ENCODE peak calls at places on chromosome 4, in four cellular contexts. P is cardiac fibroblast, I is spleen, N is heart left ventricle. D is an unnamed sample.

GRCh38 chr4:41361831-41362646 is 105.3 kb downstream of the UCHL1 start:
- DNase-seq in P (no peak), I (no peak), N (no peak), D (no peak)

GRCh38 chr4:126023946-126024345 is 709.2 kb downstream of the FAT4 start:
- DNase-seq in P (peak), I (no peak), N (no peak), D (peak)

GRCh38 chr4:56388311-56388710 is 1.0 kb upstream of the AASDH start:
- DNase-seq in P (peak), I (no peak), N (no peak), D (peak)

GRCh38 chr4:164087733-164088132 is 593.2 kb downstream of the TMA16 start:
- DNase-seq in P (no peak), I (no peak), N (no peak), D (no peak)

GRCh38 chr4:54165438-54165837 is 63.7 kb upstream of the PDGFRA start:
- DNase-seq in P (peak), I (no peak), N (no peak), D (peak)

GRCh38 chr4:119025916-119026661 is 109.5 kb upstream of the MYOZ2 start:
- DNase-seq in P (peak), I (no peak), N (no peak), D (peak)

GRCh38 chr4:147828361-147828760 is 96.5 kb downstream of the ARHGAP10 start:
- DNase-seq in P (peak), I (no peak), N (no peak), D (peak)

GRCh38 chr4:130896920-130897319 is 1801.0 kb downstream of the C4orf33 start:
- DNase-seq in P (no peak), I (no peak), N (no peak), D (no peak)

GRCh38 chr4:17578482-17578891 is 1.5 kb downstream of the LAP3 start:
- DNase-seq in P (peak), I (no peak), N (no peak), D (peak)

GRCh38 chr4:17494258-17494657 is 17.6 kb downstream of the QDPR start:
- DNase-seq in P (peak), I (no peak), N (no peak), D (peak)

GRCh38 chr4:184962125-184962638 is 56.1 kb upstream of the HELT start:
- DNase-seq in P (no peak), I (no peak), N (no peak), D (no peak)

GRCh38 chr4:82744284-82744963 is 54.2 kb downstream of the SCD5 start:
- DNase-seq in P (no peak), I (no peak), N (no peak), D (no peak)

GRCh38 chr4:13126976-13127910 is 356.9 kb downstream of the RAB28 start:
- DNase-seq in P (no peak), I (no peak), N (no peak), D (no peak)

GRCh38 chr4:53548662-53549061 is 42.6 kb downstream of the LNX1 start:
- DNase-seq in P (no peak), I (no peak), N (no peak), D (no peak)

GRCh38 chr4:128782076-128782715 is 27.3 kb upstream of the JADE1 start:
- DNase-seq in P (peak), I (peak), N (peak), D (peak)

GRCh38 chr4:78292336-78292735 is 235.2 kb downstream of the FRAS1 start:
- DNase-seq in P (no peak), I (no peak), N (no peak), D (no peak)

GRCh38 chr4:70818173-70818856 is 21.4 kb downstream of the GRSF1 start:
- DNase-seq in P (no peak), I (no peak), N (no peak), D (no peak)

GRCh38 chr4:162497564-162498167 is 333.9 kb upstream of the FSTL5 start:
- DNase-seq in P (peak), I (no peak), N (no peak), D (peak)

GRCh38 chr4:102612824-102613366 is 111.7 kb downstream of the NFKB1 start:
- DNase-seq in P (no peak), I (no peak), N (no peak), D (no peak)

GRCh38 chr4:111512081-111512774 is 633.0 kb upstream of the FAM241A start:
- DNase-seq in P (peak), I (no peak), N (no peak), D (peak)

GRCh38 chr4:155025762-155026457 is 182.5 kb upstream of the NPY2R start:
- DNase-seq in P (peak), I (no peak), N (peak), D (peak)

GRCh38 chr4:53744446-53745160 is 153.3 kb upstream of the LNX1 start:
- DNase-seq in P (no peak), I (no peak), N (no peak), D (no peak)

GRCh38 chr4:156193800-156194199 is 240.1 kb upstream of the CTSO start:
- DNase-seq in P (peak), I (no peak), N (no peak), D (no peak)

GRCh38 chr4:167234388-167234881 is at the start of gene SPOCK3:
- DNase-seq in P (peak), I (peak), N (peak), D (peak)

GRCh38 chr4:75786526-75786925 is 62.1 kb downstream of the USO1 start:
- DNase-seq in P (no peak), I (no peak), N (no peak), D (no peak)

GRCh38 chr4:68410149-68410548 is 37.1 kb upstream of the TMPRSS11E start:
- DNase-seq in P (no peak), I (no peak), N (no peak), D (no peak)

GRCh38 chr4:32440391-32440790 is 1720.2 kb downstream of the PCDH7 start:
- DNase-seq in P (no peak), I (no peak), N (no peak), D (no peak)

GRCh38 chr4:93719552-93719951 is 109.0 kb upstream of the ATOH1 start:
- DNase-seq in P (no peak), I (no peak), N (no peak), D (no peak)

GRCh38 chr4:138870739-138871633 is 144.6 kb upstream of the NOCT start:
- DNase-seq in P (peak), I (no peak), N (peak), D (peak)

GRCh38 chr4:37762294-37763163 is 64.0 kb upstream of the PGM2 start:
- DNase-seq in P (peak), I (no peak), N (no peak), D (peak)

GRCh38 chr4:123659759-123660158 is 263.2 kb downstream of the SPRY1 start:
- DNase-seq in P (peak), I (no peak), N (no peak), D (peak)

GRCh38 chr4:37489697-37490096 is 196.5 kb downstream of the RELL1 start:
- DNase-seq in P (no peak), I (no peak), N (no peak), D (no peak)

DNA sequence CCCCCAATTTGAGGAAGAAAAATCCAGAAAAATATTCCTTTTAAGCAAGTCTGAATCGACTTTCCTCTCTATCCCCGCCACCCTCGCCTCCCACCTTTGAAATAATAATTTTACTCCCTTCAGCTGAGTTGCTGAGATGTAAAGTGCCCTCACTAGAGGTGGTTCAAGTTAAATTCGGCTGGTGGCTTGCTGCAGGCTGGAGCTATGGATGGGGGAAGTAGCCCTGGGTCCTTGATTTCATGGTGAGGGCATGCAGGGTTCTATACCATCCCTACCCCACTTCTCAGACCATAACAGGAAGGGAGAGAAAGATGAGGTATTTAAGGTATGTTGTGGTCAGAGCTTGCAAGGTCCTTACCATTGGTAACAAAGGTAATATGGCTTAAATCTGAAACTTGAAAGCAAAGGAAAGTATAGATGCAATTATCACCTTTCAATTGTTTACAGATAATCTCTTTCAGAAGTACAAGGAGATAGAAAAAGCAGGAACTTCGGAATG is 440.0 kb downstream of the INPP4B start:
- DNase-seq in P (peak), I (no peak), N (no peak), D (peak)
- H3K4me3 ChIP-seq in P (peak), I (no peak), N (peak), D (peak)

DNA sequence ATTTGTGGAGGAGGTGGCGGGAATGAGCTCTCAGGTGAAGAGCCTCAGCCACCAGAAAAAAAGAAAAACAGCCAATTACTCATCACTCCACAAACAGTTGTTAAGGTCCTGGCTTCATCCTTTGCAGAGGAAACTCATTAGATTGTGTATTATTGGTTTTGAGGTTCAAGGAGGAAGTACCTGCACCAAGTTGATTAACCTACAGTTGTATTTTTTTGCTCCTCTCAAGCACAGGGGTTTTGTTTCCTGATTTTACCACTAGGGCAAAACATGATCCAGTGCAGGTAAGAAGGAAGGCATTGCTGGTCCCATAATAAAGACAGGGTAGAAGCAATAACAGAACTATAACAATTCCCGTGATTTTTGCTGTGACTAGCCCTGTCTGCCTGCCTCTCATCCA is 84.0 kb upstream of the QRFPR start:
- DNase-seq in P (no peak), I (no peak), N (no peak), D (no peak)
- TF ChIP-seq CTCF in P (no peak), I (no peak), N (no peak), D (no peak)

GRCh38 chr4:186839122-186840037 is 115.7 kb upstream of the FAT1 start:
- DNase-seq in P (peak), I (no peak), N (no peak), D (peak)
- H3K4me3 ChIP-seq in P (no peak), I (no peak), N (no peak), D (peak)

GRCh38 chr4:140236649-140237160 is 82.7 kb upstream of the MAML3 start:
- DNase-seq in P (no peak), I (no peak), N (no peak), D (no peak)

GRCh38 chr4:140229881-140230280 is 75.9 kb upstream of the MAML3 start:
- DNase-seq in P (no peak), I (no peak), N (no peak), D (no peak)

GRCh38 chr4:140234697-140235060 is 80.7 kb upstream of the MAML3 start:
- DNase-seq in P (no peak), I (no peak), N (no peak), D (no peak)

GRCh38 chr4:140237616-140238352 is 83.8 kb upstream of the MAML3 start:
- DNase-seq in P (peak), I (peak), N (peak), D (peak)

DNA sequence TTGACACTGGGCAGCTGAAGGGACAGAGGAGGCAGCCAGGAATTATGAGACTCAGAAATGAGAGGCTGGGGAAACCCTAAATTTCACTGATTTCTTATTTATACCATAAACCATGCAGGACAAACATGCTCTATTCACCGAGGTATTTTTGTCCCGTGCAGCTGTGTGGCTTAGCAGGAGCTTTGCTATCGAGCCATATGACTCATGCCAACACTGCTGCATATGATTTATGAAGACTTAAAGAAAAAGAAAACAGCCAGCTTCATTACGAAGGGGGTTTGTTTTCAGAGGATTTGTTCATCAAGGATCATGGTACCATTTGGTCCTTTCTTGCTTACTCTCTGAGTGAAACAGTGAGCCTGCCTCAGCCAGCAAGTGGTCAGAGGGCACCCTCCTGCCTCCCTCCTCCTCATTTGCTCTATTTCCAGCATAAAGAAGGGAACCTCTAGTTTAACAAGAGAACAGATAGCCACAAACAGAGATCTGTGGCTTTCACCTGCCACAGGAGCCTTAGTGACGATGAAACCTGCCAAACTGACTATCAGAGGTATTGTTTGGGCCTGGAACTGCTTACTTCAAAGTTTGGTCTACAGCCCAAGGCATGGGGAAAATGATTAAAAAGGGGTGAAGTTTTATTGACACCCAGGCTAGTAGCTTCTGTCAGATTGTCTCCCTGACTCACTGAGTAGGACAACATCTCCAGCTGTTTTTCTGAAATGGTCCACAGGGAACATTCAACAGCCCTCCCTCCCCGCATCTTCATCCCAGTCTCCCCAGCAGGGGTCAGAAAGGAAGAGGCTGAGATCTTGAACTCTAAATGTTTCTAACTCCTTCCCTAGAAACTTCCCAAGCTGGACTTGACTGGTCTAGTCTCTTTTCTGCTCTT is 80.1 kb upstream of the MAML3 start:
- DNase-seq in P (peak), I (no peak), N (no peak), D (peak)
- TF ChIP-seq CTCF in P (peak), I (no peak), N (no peak), D (peak)

DNA sequence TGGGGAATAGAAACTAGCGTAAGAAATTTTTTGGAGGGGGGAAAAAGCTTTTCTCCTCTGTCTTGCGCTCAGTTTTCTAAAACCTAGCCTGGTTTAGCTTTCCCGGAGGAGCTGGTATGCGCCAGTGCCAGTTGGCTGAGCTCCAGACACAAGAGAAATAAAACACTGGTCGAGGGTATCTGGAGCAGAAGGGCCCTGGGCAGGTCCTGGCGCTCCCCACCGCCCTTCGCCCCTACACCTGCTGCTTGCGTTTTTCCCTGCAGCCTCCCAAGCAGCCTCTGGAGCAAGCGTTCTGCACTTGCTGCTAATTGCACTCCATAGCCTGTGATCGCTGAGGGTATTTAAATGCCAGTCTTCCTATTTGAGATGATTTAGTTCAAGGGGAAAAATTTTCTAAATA is 816 bp downstream of the EREG start:
- DNase-seq in P (no peak), I (peak), N (no peak), D (no peak)
- H3K4me3 ChIP-seq in P (peak), I (no peak), N (peak), D (no peak)

GRCh38 chr4:174869334-174869733 is 40.3 kb upstream of the GLRA3 start:
- DNase-seq in P (no peak), I (no peak), N (no peak), D (no peak)

GRCh38 chr4:174867893-174868292 is 38.8 kb upstream of the GLRA3 start:
- DNase-seq in P (no peak), I (no peak), N (no peak), D (no peak)

GRCh38 chr4:174873931-174874330 is 44.2 kb upstream of the ADAM29 start:
- DNase-seq in P (peak), I (no peak), N (no peak), D (peak)

GRCh38 chr4:174871407-174871806 is 42.4 kb upstream of the GLRA3 start:
- DNase-seq in P (no peak), I (no peak), N (no peak), D (no peak)

DNA sequence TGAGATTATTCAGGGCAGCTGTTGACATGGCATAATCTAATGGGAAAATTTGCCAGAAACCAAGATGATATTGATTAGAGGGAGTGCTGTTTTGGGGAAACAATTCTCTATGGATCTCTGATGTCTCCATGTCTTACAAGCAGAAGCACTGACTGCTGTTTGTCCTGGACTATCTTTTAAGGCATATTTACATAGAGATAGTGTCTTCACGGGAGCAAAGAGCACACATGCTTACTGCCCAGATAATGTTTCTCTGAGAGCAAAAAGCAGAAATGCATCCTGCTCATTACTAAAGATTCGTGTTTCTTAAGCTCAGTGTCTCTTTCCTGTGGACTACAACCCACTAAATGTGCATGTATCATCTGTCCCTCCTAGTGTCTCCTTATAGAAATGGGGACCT is 41.3 kb upstream of the GLRA3 start:
- DNase-seq in P (no peak), I (no peak), N (no peak), D (no peak)
- TF ChIP-seq CTCF in P (no peak), I (no peak), N (no peak), D (no peak)

DNA sequence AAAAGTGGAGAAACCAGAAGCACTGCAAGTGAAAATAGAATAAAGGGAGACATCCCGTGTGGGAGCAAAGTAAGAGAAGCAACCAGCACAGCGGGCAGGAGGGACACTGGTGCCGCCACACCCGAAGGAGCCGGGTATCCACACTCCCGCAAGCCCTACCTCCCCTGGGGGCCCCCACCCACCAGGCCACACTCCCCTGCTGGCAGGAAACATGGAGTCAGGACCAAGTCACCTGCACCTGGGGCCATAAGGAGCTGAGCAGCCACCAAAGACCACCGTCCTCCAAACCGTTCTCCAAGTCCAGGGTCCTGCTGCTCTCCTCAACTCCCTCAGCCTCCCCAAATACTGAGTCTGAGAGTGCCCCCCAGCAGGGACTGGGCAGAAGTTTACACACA is 30.5 kb downstream of the FGFRL1 start:
- DNase-seq in P (no peak), I (no peak), N (no peak), D (no peak)
- H3K4me3 ChIP-seq in P (no peak), I (no peak), N (no peak), D (no peak)

GRCh38 chr4:107654694-107655093 is 65.3 kb downstream of the PAPSS1 start:
- DNase-seq in P (no peak), I (no peak), N (no peak), D (no peak)
- TF ChIP-seq CTCF in P (no peak), I (no peak), N (no peak), D (no peak)

GRCh38 chr4:95061220-95061619 is 303.5 kb downstream of the BMPR1B start:
- DNase-seq in P (peak), I (no peak), N (no peak), D (peak)
- H3K4me3 ChIP-seq in P (no peak), I (no peak), N (no peak), D (no peak)

GRCh38 chr4:2803624-2804448 is 11.0 kb downstream of the SH3BP2 start:
- DNase-seq in P (peak), I (peak), N (peak), D (no peak)
- TF ChIP-seq CTCF in P (no peak), I (no peak), N (no peak), D (no peak)

D was measured in fibroblast of the aortic adventitia.